ENCODE peak calls at places on chromosome X, in seven cellular contexts. D is aorta, Q is H1, Z is right atrium auricular region, E is uterus, O is SJSA1, C is suprapubic skin. V is an unnamed sample. For H3K9me3 and H3K4me1, the result is how much of the 10 kb centered on the place peaks cover.

GRCh38 chrX:112846114-112846513 is 5.5 kb upstream of the AMOT start:
- DNase-seq in O (no peak), E (no peak), Q (no peak), C (no peak), D (no peak), Z (no peak), V (no peak)

GRCh38 chrX:133783273-133783672 is 202.1 kb downstream of the GPC3 start:
- DNase-seq in O (no peak), D (no peak), C (no peak), Q (no peak), Z (no peak), E (no peak), V (peak)

GRCh38 chrX:109776986-109777385 is 43.9 kb upstream of the ACSL4 start:
- DNase-seq in Z (no peak), E (no peak), O (no peak), C (no peak), D (no peak), Q (no peak), V (no peak)

GRCh38 chrX:65253817-65254216 is 277.6 kb upstream of the ZC4H2 start:
- DNase-seq in C (no peak), Q (no peak), O (no peak), D (no peak), E (no peak), Z (no peak), V (no peak)

GRCh38 chrX:65587616-65588526 is 53.3 kb upstream of the LAS1L start:
- DNase-seq in Z (peak), O (peak), E (peak), D (peak), Q (no peak), C (peak), V (peak)

GRCh38 chrX:103464071-103464773 is 55.1 kb downstream of the RAB40A start:
- DNase-seq in Q (no peak), E (peak), Z (no peak), C (no peak), D (no peak), O (no peak), V (no peak)

GRCh38 chrX:22575161-22575845 is 302.6 kb downstream of the CBLL2 start:
- DNase-seq in D (no peak), O (no peak), Z (no peak), E (no peak), C (no peak), Q (no peak), V (no peak)

GRCh38 chrX:76428243-76429130 is 977 bp downstream of the MAGEE1 start:
- DNase-seq in Z (no peak), D (peak), O (no peak), Q (peak), C (peak), E (peak), V (peak)

GRCh38 chrX:135437867-135438733 is 16.4 kb downstream of the SMIM10L2A start:
- DNase-seq in O (no peak), Q (no peak), E (no peak), D (peak), C (no peak), Z (no peak), V (no peak)

GRCh38 chrX:63930140-63930539 is 145.1 kb upstream of the ARHGEF9 start:
- DNase-seq in E (no peak), O (no peak), Z (no peak), C (no peak), Q (no peak), D (no peak), V (no peak)

GRCh38 chrX:129472116-129472515 is 51.2 kb downstream of the SMARCA1 start:
- DNase-seq in Q (no peak), Z (no peak), C (no peak), O (no peak), D (no peak), E (no peak), V (no peak)

GRCh38 chrX:151488677-151489076 is 74.8 kb upstream of the PASD1 start:
- DNase-seq in D (no peak), E (no peak), Q (peak), C (no peak), Z (no peak), O (no peak), V (no peak)

GRCh38 chrX:118603981-118604380 is 108.4 kb downstream of the DOCK11 start:
- DNase-seq in E (peak), Z (peak), C (no peak), O (peak), Q (peak), D (no peak), V (no peak)

GRCh38 chrX:69102805-69103204 is 62.4 kb downstream of the PJA1 start:
- DNase-seq in D (no peak), C (no peak), O (no peak), Z (no peak), E (no peak), Q (no peak), V (no peak)

GRCh38 chrX:30615229-30615628 is 37.7 kb upstream of the TASL start:
- DNase-seq in Z (no peak), Q (no peak), C (no peak), D (no peak), O (no peak), E (no peak), V (no peak)

GRCh38 chrX:107123750-107124149 is 5.1 kb upstream of the RBM41 start:
- DNase-seq in O (no peak), E (no peak), C (no peak), D (no peak), Q (no peak), Z (no peak), V (no peak)

GRCh38 chrX:73847991-73848390 is 285.0 kb downstream of the CHIC1 start:
- DNase-seq in E (no peak), Q (no peak), Z (no peak), C (no peak), D (no peak), O (no peak), V (no peak)
- H3K9me3 ChIP-seq in E (under half), Q (under half), Z (under half), C (under half), D (under half), O (under half), V (under half)

GRCh38 chrX:95536661-95537060 is 1148.0 kb upstream of the DIAPH2 start:
- DNase-seq in E (no peak), Z (no peak), Q (no peak), D (no peak), C (no peak), O (no peak), V (no peak)

GRCh38 chrX:95539041-95539440 is 1145.6 kb upstream of the DIAPH2 start:
- DNase-seq in C (no peak), D (no peak), Q (no peak), Z (no peak), E (no peak), O (no peak), V (no peak)

DNA sequence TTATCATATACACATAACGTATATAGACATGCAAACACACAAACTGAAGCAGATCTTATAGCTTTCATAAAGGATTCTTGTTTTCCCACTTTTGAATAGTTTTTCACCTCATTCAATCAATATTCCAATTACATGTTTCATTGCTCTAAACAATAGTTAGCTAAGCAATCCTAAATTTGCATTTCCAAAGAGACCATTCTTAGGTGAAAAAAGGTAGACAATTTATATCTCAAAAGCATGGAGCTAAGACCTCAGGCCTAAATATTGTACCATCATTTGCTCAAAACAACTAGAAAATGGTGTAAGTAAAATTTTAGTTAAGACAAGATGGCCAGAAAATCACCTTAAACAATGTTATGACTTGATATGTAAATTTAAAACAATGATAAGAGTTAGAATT is 1148.5 kb upstream of the DIAPH2 start:
- DNase-seq in Z (no peak), D (no peak), O (no peak), C (no peak), E (no peak), Q (no peak), V (no peak)
- H3K4me1 ChIP-seq in Z (under half), D (under half), O (under half), C (under half), E (under half), Q (under half), V (under half)

DNA sequence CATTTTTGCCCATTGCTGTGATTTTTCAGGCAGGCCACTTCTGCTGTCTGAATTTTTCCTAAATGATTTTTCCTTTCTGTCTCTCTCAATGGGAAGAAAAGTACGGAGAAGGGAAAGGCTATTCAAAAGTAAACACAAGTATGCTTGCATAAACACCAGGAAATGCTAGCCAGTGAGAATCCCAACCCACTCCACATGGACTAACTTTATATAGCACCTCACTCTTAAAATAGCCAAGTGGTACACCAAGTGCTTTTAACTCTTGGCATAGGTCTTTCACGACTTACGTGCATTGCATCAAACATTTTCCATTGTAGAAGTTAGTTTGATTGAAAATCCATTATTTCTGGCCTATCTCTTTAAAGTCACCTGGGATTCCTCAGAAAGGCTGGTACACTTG is 178.9 kb upstream of the SPANXN1 start:
- DNase-seq in E (no peak), Q (no peak), O (no peak), D (no peak), Z (no peak), C (no peak), V (no peak)
- H3K9me3 ChIP-seq in E (under half), Q (under half), O (under half), D (under half), Z (under half), C (under half), V (under half)

DNA sequence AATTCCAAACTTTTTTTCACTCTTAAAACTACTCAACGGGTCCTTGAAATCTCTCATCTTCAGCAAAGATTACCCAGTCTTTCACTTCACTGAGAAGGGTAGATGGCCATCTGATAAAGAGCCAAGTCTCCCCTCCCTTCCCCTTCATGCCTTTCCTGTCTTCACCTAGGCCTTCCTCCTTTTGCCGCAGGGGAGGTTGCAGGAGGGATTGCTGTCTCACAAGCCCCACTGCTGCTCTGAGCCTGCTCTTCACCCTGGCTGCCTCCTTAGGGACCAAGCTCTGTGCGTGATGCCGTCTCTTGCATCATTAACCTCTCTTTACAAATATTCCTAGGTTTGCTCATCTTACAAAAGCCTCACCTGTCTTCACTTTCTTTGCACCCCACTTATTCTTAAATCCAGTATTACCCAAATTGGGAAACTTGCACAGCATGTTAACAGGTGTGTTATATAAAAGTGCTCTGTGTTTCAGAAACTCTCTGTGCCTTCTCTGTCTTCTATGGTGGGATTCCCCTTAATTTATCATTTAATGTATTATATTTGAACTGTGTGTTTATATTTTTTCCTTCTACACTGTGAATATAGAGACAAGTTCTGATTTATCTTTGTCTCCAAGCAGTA is 3.8 kb downstream of the ZFX start:
- DNase-seq in Z (no peak), D (no peak), O (no peak), Q (no peak), E (no peak), C (no peak), V (no peak)
- H3K4me1 ChIP-seq in Z (half or more), D (under half), O (under half), Q (under half), E (under half), C (under half), V (under half)

DNA sequence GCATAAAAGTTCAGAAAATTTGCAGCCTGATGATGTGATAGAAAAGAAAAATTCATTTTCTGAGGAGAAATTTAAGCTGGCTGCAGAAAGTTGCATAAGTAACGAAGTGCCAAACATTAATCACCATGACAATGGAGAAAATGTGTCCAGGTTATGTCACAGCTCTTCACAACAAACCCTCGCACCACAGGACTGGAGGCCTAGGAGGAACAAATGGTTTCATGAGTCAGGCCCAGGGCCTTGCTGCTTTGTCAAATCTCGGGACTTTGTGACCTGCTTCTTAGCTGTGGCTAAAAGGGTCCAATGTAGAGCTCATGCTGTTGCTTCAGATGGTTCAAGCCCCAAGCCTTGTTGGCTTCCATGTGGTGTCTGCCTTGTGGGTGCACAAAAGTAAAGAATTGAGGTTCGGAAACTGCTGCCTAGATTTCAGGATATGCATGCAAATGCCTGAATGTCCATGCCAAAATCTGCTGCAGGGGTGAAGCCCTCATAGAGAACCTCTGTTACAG is 527.4 kb downstream of the SH3BGRL start:
- DNase-seq in D (no peak), Z (no peak), Q (no peak), C (no peak), O (no peak), E (no peak), V (no peak)
- H3K9me3 ChIP-seq in D (under half), Z (under half), Q (under half), C (under half), O (under half), E (under half), V (under half)

GRCh38 chrX:12984629-12985303 is 9.9 kb downstream of the TMSB4X start:
- DNase-seq in Z (no peak), O (peak), C (no peak), E (peak), Q (no peak), D (no peak), V (no peak)
- H3K4me1 ChIP-seq in Z (under half), O (under half), C (under half), E (under half), Q (under half), D (under half), V (under half)

GRCh38 chrX:44898411-44899221 is 25.6 kb downstream of the KDM6A start:
- DNase-seq in D (no peak), E (no peak), Q (peak), Z (no peak), C (no peak), O (no peak), V (no peak)
- H3K9me3 ChIP-seq in D (under half), E (under half), Q (under half), Z (under half), C (under half), O (under half), V (under half)

DNA sequence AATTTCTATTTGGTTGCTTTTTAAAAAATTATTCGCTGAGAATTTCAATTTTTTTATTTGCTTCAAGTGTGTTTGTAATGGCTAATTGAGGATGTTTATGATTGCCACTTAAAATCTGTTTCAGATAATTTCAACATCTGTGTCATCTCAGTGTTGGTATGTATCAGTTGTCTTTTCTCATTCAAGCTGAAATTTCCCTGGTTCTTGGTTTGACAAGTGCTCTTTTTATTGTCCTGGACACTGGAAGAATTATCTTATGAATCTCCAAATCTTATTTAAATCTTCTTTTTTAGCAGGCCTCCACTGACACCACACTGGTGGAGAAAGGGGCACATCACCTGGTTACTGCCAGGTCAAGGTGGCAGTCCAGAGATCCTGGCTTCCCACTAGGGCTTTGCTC is 21.5 kb downstream of the CHST7 start:
- DNase-seq in Z (no peak), O (no peak), E (no peak), C (no peak), D (no peak), Q (no peak), V (no peak)
- H3K4me1 ChIP-seq in Z (under half), O (under half), E (under half), C (under half), D (under half), Q (under half), V (under half)